ENCODE peak calls at places on chromosomes 6 and 20, in five cellular contexts. R is K562, A is H1, P is A549, H is sigmoid colon. N is an unnamed sample. For H3K4me1, the result is how much of the 10 kb centered on the place peaks cover.

GRCh38 chr6:78639505-78640110 is 227.7 kb upstream of the IRAK1BP1 start:
- DNase-seq in H (no peak), P (no peak), R (no peak), A (no peak), N (no peak)

GRCh38 chr20:34525709-34526416 is 9.6 kb downstream of the DYNLRB1 start:
- DNase-seq in P (peak), H (peak), R (peak), A (no peak), N (peak)

GRCh38 chr6:19279137-19279747 is 557.9 kb upstream of the ID4 start:
- DNase-seq in R (no peak), H (no peak), A (no peak), P (no peak), N (no peak)

GRCh38 chr20:38201356-38201755 is 36.3 kb upstream of the TGM2 start:
- DNase-seq in H (peak), P (peak), A (no peak), R (peak), N (no peak)

GRCh38 chr6:63677282-63677681 is 41.7 kb downstream of the PHF3 start:
- DNase-seq in R (no peak), H (no peak), P (no peak), A (no peak), N (no peak)

GRCh38 chr20:32619586-32619985 is 34.5 kb upstream of the NOL4L start:
- DNase-seq in A (no peak), R (no peak), H (no peak), P (no peak), N (no peak)

GRCh38 chr6:127784468-127784867 is 116.4 kb downstream of the THEMIS start:
- DNase-seq in H (no peak), R (no peak), P (no peak), A (no peak), N (no peak)

GRCh38 chr6:158688860-158689259 is 39.0 kb downstream of the SYTL3 start:
- DNase-seq in A (no peak), R (no peak), P (no peak), H (no peak), N (no peak)

GRCh38 chr6:84641076-84641475 is 123.3 kb downstream of the TBX18 start:
- DNase-seq in R (no peak), A (no peak), H (no peak), P (no peak), N (no peak)

GRCh38 chr6:42451146-42451594 is 556 bp downstream of the TRERF1 start:
- DNase-seq in H (no peak), P (no peak), R (no peak), A (no peak), N (peak)

GRCh38 chr6:148746363-148747144 is at the start of gene UST:
- DNase-seq in A (peak), R (peak), H (peak), P (peak), N (peak)

GRCh38 chr20:2740702-2741101 is 48.1 kb downstream of the EBF4 start:
- DNase-seq in R (no peak), A (no peak), H (no peak), P (no peak), N (peak)

GRCh38 chr20:62122659-62123449 is 579 bp downstream of the LSM14B start:
- DNase-seq in H (peak), R (peak), P (no peak), A (no peak), N (no peak)

GRCh38 chr6:17193376-17193775 is 87.8 kb upstream of the RBM24 start:
- DNase-seq in P (no peak), A (no peak), H (no peak), R (no peak), N (no peak)

GRCh38 chr6:11894212-11894611 is 115.6 kb upstream of the ADTRP start:
- DNase-seq in H (no peak), R (peak), A (no peak), P (no peak), N (no peak)

GRCh38 chr6:68638225-68638900 is 3.3 kb downstream of the ADGRB3 start:
- DNase-seq in P (peak), H (peak), A (peak), R (peak), N (no peak)

GRCh38 chr6:111857674-111858337 is 15.4 kb downstream of the FYN start:
- DNase-seq in P (no peak), H (no peak), A (no peak), R (no peak), N (peak)

GRCh38 chr20:53786071-53786444 is 192.4 kb upstream of the ZNF217 start:
- DNase-seq in R (no peak), A (no peak), P (no peak), H (no peak), N (no peak)

DNA sequence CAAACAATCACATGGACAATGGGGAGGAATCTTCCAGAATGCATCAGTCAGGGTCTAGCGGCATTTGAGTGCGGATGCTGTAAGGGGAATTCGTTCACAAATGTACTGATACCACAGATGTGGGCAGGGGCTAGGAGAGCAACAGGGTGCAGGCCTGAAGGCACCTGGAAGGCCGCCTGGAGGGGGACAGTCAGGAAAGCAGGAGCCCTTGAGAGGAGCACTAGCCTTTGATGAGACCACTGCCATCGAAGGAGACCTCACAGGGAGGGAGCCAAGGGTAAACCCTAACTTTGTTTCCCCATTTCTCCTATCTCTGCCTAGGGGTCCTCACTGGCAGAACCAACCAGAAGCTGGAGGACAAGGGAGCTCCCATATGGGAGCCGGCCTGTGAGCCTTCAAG is 38.2 kb downstream of the MYB start:
- DNase-seq in H (no peak), R (no peak), A (no peak), P (no peak), N (peak)
- TF ChIP-seq EP300 in H (no peak), R (no peak), A (no peak), P (no peak), N (no peak)

DNA sequence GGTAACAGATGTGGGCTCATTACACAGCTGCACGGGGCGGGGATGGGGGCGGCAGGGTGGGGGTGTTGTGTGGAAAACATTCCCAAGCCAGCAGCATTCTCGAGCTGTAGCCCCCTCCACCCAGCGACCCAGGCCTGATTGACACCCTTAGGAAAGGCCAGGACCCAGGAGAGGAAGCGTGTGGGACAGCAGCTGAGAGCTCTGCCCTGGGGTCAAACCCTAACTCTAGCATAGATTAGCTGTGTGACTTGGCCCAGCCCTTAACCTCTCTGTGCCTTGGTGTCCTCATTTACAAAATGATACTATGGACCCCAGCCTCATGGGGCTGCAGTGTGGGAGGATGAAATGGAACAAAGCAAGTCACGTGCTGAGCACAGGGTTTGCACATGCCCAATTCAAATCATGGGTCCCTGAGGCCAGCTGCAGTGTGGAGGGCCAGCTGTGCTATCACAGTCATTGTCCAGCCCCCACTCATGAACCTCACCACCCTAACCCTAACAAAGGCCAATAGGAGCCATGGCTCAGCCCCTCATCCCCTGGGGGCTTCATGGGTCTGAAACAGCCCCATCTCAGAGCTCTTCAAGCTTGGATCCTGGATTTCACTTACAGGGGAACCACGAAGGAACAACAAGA is 125.4 kb upstream of the MAFB start:
- DNase-seq in A (no peak), P (no peak), R (no peak), H (no peak), N (no peak)
- TF ChIP-seq CTCF in A (no peak), P (no peak), R (no peak), H (no peak), N (no peak)

GRCh38 chr6:35486005-35486925 is 10.6 kb downstream of the TEAD3 start:
- DNase-seq in R (no peak), A (peak), H (peak), P (no peak), N (no peak)

GRCh38 chr6:35483490-35483889 is 13.4 kb downstream of the TEAD3 start:
- DNase-seq in P (no peak), H (peak), R (no peak), A (no peak), N (no peak)

GRCh38 chr6:35485402-35485877 is 11.4 kb downstream of the TEAD3 start:
- DNase-seq in R (no peak), A (peak), P (no peak), H (peak), N (no peak)

GRCh38 chr6:35483892-35484645 is 12.8 kb downstream of the TEAD3 start:
- DNase-seq in R (no peak), H (no peak), P (no peak), A (no peak), N (no peak)

GRCh38 chr6:35484921-35485392 is 11.9 kb downstream of the TEAD3 start:
- DNase-seq in R (no peak), A (peak), P (no peak), H (peak), N (no peak)
- H3K4me1 ChIP-seq in R (under half), A (under half), P (under half), H (half or more), N (half or more)

GRCh38 chr6:69933239-69933638 is 66.9 kb downstream of the COL19A1 start:
- DNase-seq in R (no peak), P (no peak), A (no peak), H (no peak), N (no peak)
- TF ChIP-seq EP300 in R (no peak), P (no peak), A (no peak), H (no peak), N (no peak)

GRCh38 chr6:168177492-168177891 is 98.5 kb upstream of the FRMD1 start:
- DNase-seq in P (no peak), A (no peak), R (no peak), H (peak), N (no peak)

GRCh38 chr6:168181316-168181715 is 102.3 kb upstream of the FRMD1 start:
- DNase-seq in A (peak), R (no peak), P (no peak), H (peak), N (no peak)

GRCh38 chr6:168179702-168180382 is 100.8 kb upstream of the FRMD1 start:
- DNase-seq in H (peak), A (peak), P (no peak), R (no peak), N (no peak)

GRCh38 chr6:168180548-168181011 is 101.6 kb upstream of the FRMD1 start:
- DNase-seq in H (peak), R (no peak), A (peak), P (no peak), N (no peak)

DNA sequence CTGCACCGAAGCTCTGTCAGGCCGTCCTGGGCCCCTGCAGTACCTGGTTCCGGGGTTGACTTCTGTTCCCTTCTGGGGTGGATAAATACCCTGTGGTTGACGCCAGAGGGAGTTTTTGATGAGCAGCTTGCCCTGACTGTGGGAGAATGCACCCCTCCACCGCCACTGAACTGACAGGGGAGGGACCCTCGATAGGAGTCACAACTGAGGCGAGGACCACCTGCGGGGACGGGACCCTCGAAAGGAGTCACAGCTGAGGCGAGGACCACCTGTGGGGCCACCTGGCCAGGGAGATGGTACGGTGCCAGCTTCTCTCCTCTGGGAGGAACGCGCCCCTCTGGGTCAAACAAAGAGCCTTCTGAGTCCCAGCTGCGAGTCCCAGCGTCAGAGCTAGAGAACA is 100.1 kb upstream of the FRMD1 start:
- DNase-seq in P (no peak), A (peak), R (peak), H (peak), N (no peak)
- TF ChIP-seq CTCF in P (no peak), A (peak), R (peak), H (no peak), N (no peak)

GRCh38 chr6:108588586-108588985 is 27.9 kb downstream of the FOXO3 start:
- DNase-seq in H (no peak), A (no peak), P (no peak), R (no peak), N (no peak)

GRCh38 chr6:108585921-108586320 is 25.2 kb downstream of the FOXO3 start:
- DNase-seq in P (no peak), R (no peak), A (no peak), H (no peak), N (no peak)

GRCh38 chr6:108591040-108591816 is 30.5 kb downstream of the FOXO3 start:
- DNase-seq in A (no peak), P (no peak), R (no peak), H (no peak), N (no peak)

GRCh38 chr6:108587258-108588059 is 26.7 kb downstream of the FOXO3 start:
- DNase-seq in P (peak), R (peak), H (peak), A (no peak), N (no peak)

GRCh38 chr6:108589244-108589730 is 28.6 kb downstream of the FOXO3 start:
- DNase-seq in P (peak), R (peak), H (peak), A (peak), N (peak)
- H3K4me1 ChIP-seq in P (under half), R (under half), H (half or more), A (under half), N (half or more)

DNA sequence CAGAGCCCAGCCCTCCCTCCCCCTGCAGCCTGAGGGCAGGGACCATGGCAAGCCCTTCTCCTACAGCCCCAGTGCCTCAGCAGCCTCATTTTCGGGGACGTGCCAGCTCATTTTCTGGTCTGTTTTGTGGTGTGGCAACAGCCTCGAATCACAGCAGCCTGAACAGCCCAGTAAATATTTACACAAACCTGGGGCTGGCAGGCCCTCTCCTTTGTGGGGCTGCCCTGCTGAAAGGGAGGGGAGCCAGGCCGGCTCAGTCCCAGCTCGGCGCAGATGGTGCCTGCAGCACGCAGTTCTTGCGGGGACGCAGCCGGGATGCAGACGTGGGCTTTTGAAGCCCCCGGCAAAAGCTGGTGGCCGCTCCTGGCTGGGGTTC is 259.8 kb downstream of the DLL1 start:
- DNase-seq in P (no peak), A (no peak), H (peak), R (no peak), N (no peak)
- TF ChIP-seq EP300 in P (no peak), A (no peak), H (no peak), R (no peak), N (no peak)